ENCODE peak calls at places on chromosome 16, in seven cellular contexts. R, Y, P, B, Q, N and S are unnamed samples. For H3K4me1, the result is how much of the 10 kb centered on the place peaks cover.

GRCh38 chr16:15484662-15485061 is 50.3 kb downstream of the BMERB1 start:
- DNase-seq in R (no peak), Y (no peak), P (no peak), B (no peak), Q (no peak), N (no peak), S (no peak)

GRCh38 chr16:58110590-58111330 is 18.4 kb downstream of the CFAP20 start:
- DNase-seq in R (peak), Y (no peak), P (no peak), B (no peak), Q (no peak), N (no peak), S (no peak)

GRCh38 chr16:85182286-85182685 is 70.0 kb upstream of the CIBAR2 start:
- DNase-seq in R (no peak), Y (no peak), P (no peak), B (no peak), Q (no peak), N (no peak), S (no peak)

GRCh38 chr16:58499615-58500328 is at the start of gene NDRG4:
- DNase-seq in R (peak), Y (peak), P (peak), B (peak), Q (no peak), N (peak), S (no peak)

GRCh38 chr16:68072038-68072695 is 13.0 kb upstream of the NFATC3 start:
- DNase-seq in R (no peak), Y (peak), P (no peak), B (peak), Q (no peak), N (peak), S (no peak)

GRCh38 chr16:82761858-82762257 is 135.1 kb downstream of the CDH13 start:
- DNase-seq in R (no peak), Y (no peak), P (no peak), B (no peak), Q (no peak), N (no peak), S (peak)

GRCh38 chr16:1559446-1559975 is 26.0 kb downstream of the TMEM204 start:
- DNase-seq in R (no peak), Y (no peak), P (no peak), B (no peak), Q (no peak), N (no peak), S (no peak)

GRCh38 chr16:69906838-69907301 is 44.3 kb upstream of the CLEC18A start:
- DNase-seq in R (no peak), Y (no peak), P (no peak), B (no peak), Q (no peak), N (no peak), S (no peak)

GRCh38 chr16:75372236-75372856 is 61.0 kb downstream of the CFDP1 start:
- DNase-seq in R (no peak), Y (no peak), P (no peak), B (no peak), Q (no peak), N (no peak), S (no peak)

GRCh38 chr16:19785512-19786130 is 67.5 kb downstream of the IQCK start:
- DNase-seq in R (no peak), Y (no peak), P (no peak), B (peak), Q (no peak), N (no peak), S (no peak)

GRCh38 chr16:54236761-54237160 is 49.8 kb downstream of the IRX3 start:
- DNase-seq in R (no peak), Y (no peak), P (no peak), B (no peak), Q (no peak), N (no peak), S (no peak)

GRCh38 chr16:2724816-2725348 is 4.9 kb upstream of the PRSS27 start:
- DNase-seq in R (no peak), Y (no peak), P (no peak), B (no peak), Q (no peak), N (no peak), S (no peak)

GRCh38 chr16:69112285-69113129 is 7.1 kb downstream of the HAS3 start:
- DNase-seq in R (peak), Y (peak), P (peak), B (peak), Q (no peak), N (peak), S (peak)

GRCh38 chr16:11094075-11094593 is 149.8 kb downstream of the CLEC16A start:
- DNase-seq in R (no peak), Y (no peak), P (no peak), B (no peak), Q (no peak), N (no peak), S (peak)

GRCh38 chr16:57873218-57873617 is 70.9 kb upstream of the KIFC3 start:
- DNase-seq in R (peak), Y (no peak), P (no peak), B (no peak), Q (no peak), N (no peak), S (no peak)

GRCh38 chr16:66899310-66899944 is 19.1 kb downstream of the PDP2 start:
- DNase-seq in R (no peak), Y (no peak), P (no peak), B (no peak), Q (no peak), N (no peak), S (peak)

GRCh38 chr16:23901178-23902131 is 65.7 kb downstream of the PRKCB start:
- DNase-seq in R (peak), Y (no peak), P (no peak), B (no peak), Q (no peak), N (no peak), S (no peak)
- H3K4me3 ChIP-seq in R (no peak), Y (no peak), P (no peak), B (no peak), Q (no peak), N (no peak), S (no peak)

DNA sequence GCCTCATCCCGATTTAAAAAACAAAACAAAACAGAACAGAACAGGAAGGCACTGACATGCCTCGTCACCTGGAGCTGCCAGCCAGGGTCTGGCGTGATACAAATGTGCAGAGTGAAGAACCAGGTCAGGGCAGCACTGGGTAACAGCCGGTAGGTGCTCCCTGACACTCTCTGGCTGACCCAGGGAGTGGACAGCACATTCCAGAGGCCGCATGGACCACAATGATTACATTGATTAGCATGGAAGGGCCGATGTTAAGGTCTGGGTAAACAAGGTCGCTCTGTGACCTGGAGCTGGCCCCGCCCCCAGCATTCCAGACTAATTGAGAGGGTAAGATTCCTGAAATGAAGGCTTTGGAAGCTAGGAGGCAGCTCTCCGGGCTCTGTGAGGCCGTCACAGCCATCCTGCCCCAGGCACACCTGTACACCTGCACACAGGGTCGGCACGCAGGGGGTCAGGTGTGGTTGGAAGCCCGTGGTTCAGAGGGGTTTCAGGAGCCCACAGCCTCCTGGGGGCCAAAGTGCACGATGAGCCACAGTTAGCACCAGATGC is 21.4 kb downstream of the PIEZO1 start:
- DNase-seq in R (peak), Y (no peak), P (no peak), B (no peak), Q (no peak), N (no peak), S (peak)
- TF ChIP-seq CTCF in R (peak), Y (no peak), P (no peak), B (no peak), Q (no peak), N (no peak), S (no peak)

GRCh38 chr16:89491974-89492687 is 1.8 kb upstream of the ANKRD11 start:
- DNase-seq in R (no peak), Y (no peak), P (no peak), B (no peak), Q (no peak), N (no peak), S (no peak)

GRCh38 chr16:89491238-89491869 is 993 bp upstream of the ANKRD11 start:
- DNase-seq in R (peak), Y (no peak), P (peak), B (no peak), Q (no peak), N (no peak), S (no peak)

GRCh38 chr16:89490386-89491237 is at the start of gene ANKRD11:
- DNase-seq in R (peak), Y (peak), P (peak), B (peak), Q (peak), N (peak), S (peak)

GRCh38 chr16:89489040-89489721 is 1.2 kb downstream of the ANKRD11 start:
- DNase-seq in R (peak), Y (peak), P (peak), B (peak), Q (peak), N (peak), S (peak)

GRCh38 chr16:89489731-89490385 is 503 bp downstream of the ANKRD11 start:
- DNase-seq in R (no peak), Y (no peak), P (no peak), B (no peak), Q (no peak), N (no peak), S (no peak)
- H3K4me1 ChIP-seq in R (under half), Y (under half), P (under half), B (under half), Q (under half), N (under half), S (under half)

GRCh38 chr16:87853411-87854052 is 15.8 kb downstream of the SLC7A5 start:
- DNase-seq in R (peak), Y (peak), P (peak), B (peak), Q (peak), N (peak), S (peak)
- H3K4me3 ChIP-seq in R (peak), Y (no peak), P (peak), B (peak), Q (peak), N (no peak), S (no peak)

GRCh38 chr16:28087140-28087660 is 23.7 kb upstream of the GSG1L start:
- DNase-seq in R (no peak), Y (no peak), P (no peak), B (no peak), Q (no peak), N (no peak), S (no peak)
- TF ChIP-seq CTCF in R (no peak), Y (no peak), P (no peak), B (no peak), Q (no peak), N (no peak), S (no peak)

GRCh38 chr16:17367034-17367433 is 103.7 kb downstream of the XYLT1 start:
- DNase-seq in R (no peak), Y (no peak), P (no peak), B (no peak), Q (no peak), N (no peak), S (no peak)
- H3K4me1 ChIP-seq in R (half or more), Y (under half), P (under half), B (under half), Q (under half), N (under half), S (half or more)